ENCODE peak calls at places on chromosomes 4 and X, in seven cellular contexts. O, G, N, S, W, Q and K are unnamed samples.

GRCh38 chrX:134431894-134432293 is 28.1 kb upstream of the HPRT1 start:
- DNase-seq in O (no peak), G (no peak), N (no peak), S (peak), W (peak), Q (no peak), K (no peak)

GRCh38 chr4:26325191-26325590 is 4.4 kb downstream of the RBPJ start:
- DNase-seq in O (no peak), G (peak), N (no peak), S (peak), W (no peak), Q (no peak), K (no peak)

GRCh38 chr4:105092356-105092755 is 54.3 kb upstream of the TET2 start:
- DNase-seq in O (no peak), G (no peak), N (no peak), S (peak), W (no peak), Q (no peak), K (no peak)

GRCh38 chr4:8558080-8558960 is 21.9 kb upstream of the GPR78 start:
- DNase-seq in O (no peak), G (no peak), N (no peak), S (peak), W (no peak), Q (no peak), K (no peak)

GRCh38 chrX:109797311-109797975 is 64.4 kb upstream of the ACSL4 start:
- DNase-seq in O (no peak), G (no peak), N (no peak), S (no peak), W (no peak), Q (peak), K (no peak)

GRCh38 chr4:751676-752075 is 46.0 kb downstream of the PCGF3 start:
- DNase-seq in O (no peak), G (no peak), N (no peak), S (no peak), W (no peak), Q (no peak), K (no peak)

GRCh38 chr4:94536649-94537464 is 85.1 kb downstream of the PDLIM5 start:
- DNase-seq in O (no peak), G (no peak), N (no peak), S (no peak), W (no peak), Q (no peak), K (no peak)

GRCh38 chr4:161121451-161121850 is 1042.3 kb downstream of the FSTL5 start:
- DNase-seq in O (no peak), G (no peak), N (no peak), S (peak), W (no peak), Q (no peak), K (no peak)

GRCh38 chr4:1786544-1787362 is 6.3 kb upstream of the FGFR3 start:
- DNase-seq in O (no peak), G (no peak), N (no peak), S (no peak), W (no peak), Q (no peak), K (no peak)

GRCh38 chr4:153209410-153209809 is 5.2 kb downstream of the TRIM2 start:
- DNase-seq in O (peak), G (no peak), N (no peak), S (no peak), W (no peak), Q (no peak), K (no peak)

GRCh38 chr4:145099653-145100052 is 1.5 kb downstream of the ABCE1 start:
- DNase-seq in O (no peak), G (no peak), N (no peak), S (peak), W (no peak), Q (no peak), K (no peak)

GRCh38 chr4:108484187-108484586 is 136.2 kb upstream of the RPL34 start:
- DNase-seq in O (no peak), G (no peak), N (no peak), S (peak), W (no peak), Q (no peak), K (no peak)